ENCODE peak calls at places on chromosomes 11 and 22, in six cellular contexts. O, C, I, L, B and Y are unnamed samples.

GRCh38 chr11:67607507-67607906 is 771 bp downstream of the NDUFV1 start:
- DNase-seq in C (no peak), L (no peak), B (no peak), O (no peak), I (no peak), Y (no peak)

GRCh38 chr11:78138694-78139421 is 568 bp downstream of the ALG8 start:
- DNase-seq in I (peak; percentile 24), O (no peak), C (peak; percentile 34), B (peak; percentile 27), L (no peak), Y (peak; percentile 7)

GRCh38 chr11:17428261-17428660 is 39.8 kb upstream of the KCNJ11 start:
- DNase-seq in L (no peak), O (no peak), I (no peak), B (no peak), C (no peak), Y (no peak)

GRCh38 chr11:32006799-32007388 is 84.0 kb upstream of the RCN1 start:
- DNase-seq in L (peak; percentile 10), I (no peak), C (no peak), B (peak; percentile 41), O (no peak), Y (no peak)

GRCh38 chr11:61756452-61757212 is 4.2 kb downstream of the MYRF start:
- DNase-seq in I (peak; percentile 26), C (no peak), L (peak; percentile 65), B (peak; percentile 68), O (no peak), Y (peak; percentile 21)

GRCh38 chr22:45246060-45246985 is 5.6 kb upstream of the KIAA0930 start:
- DNase-seq in C (no peak), O (no peak), L (no peak), B (peak; percentile 84), I (no peak), Y (no peak)

GRCh38 chr11:120540744-120541143 is 29.2 kb downstream of the GRIK4 start:
- DNase-seq in O (no peak), B (no peak), L (no peak), I (no peak), C (no peak), Y (no peak)

GRCh38 chr11:29227816-29228215 is 789.0 kb downstream of the KCNA4 start:
- DNase-seq in L (no peak), I (no peak), O (no peak), B (no peak), C (no peak), Y (no peak)

GRCh38 chr11:92880391-92880790 is 89.1 kb upstream of the MTNR1B start:
- DNase-seq in I (no peak), O (no peak), C (no peak), B (no peak), L (no peak), Y (no peak)

GRCh38 chr11:66070604-66071325 is 693 bp downstream of the PACS1 start:
- DNase-seq in B (no peak), I (peak; percentile 37), C (no peak), L (peak; percentile 40), O (peak; percentile 31), Y (no peak)

GRCh38 chr11:66868726-66869291 is 11.9 kb downstream of the LRFN4 start:
- DNase-seq in I (peak; percentile 81), L (peak; percentile 94), O (no peak), B (no peak), C (peak; percentile 79), Y (peak; percentile 68)

GRCh38 chr11:132626446-132626845 is 905.9 kb downstream of the OPCML start:
- DNase-seq in I (no peak), O (no peak), B (no peak), C (no peak), L (no peak), Y (no peak)

GRCh38 chr22:19641254-19641982 is 72.9 kb upstream of the SEPTIN5 start:
- DNase-seq in C (no peak), O (no peak), I (no peak), L (no peak), B (no peak), Y (no peak)

GRCh38 chr11:11813288-11813962 is 28.3 kb upstream of the USP47 start:
- DNase-seq in O (no peak), L (no peak), C (no peak), I (no peak), B (peak; percentile 69), Y (no peak)